ENCODE peak calls at places on chromosomes 5 and 9, in four cellular contexts. U is neural progenitor cell, B is neuronal stem cell, C is HepG2. R is an unnamed sample.

GRCh38 chr5:1330146-1330846 is 14.6 kb downstream of the CLPTM1L start:
- DNase-seq in U (no peak), B (no peak), C (no peak), R (no peak)

GRCh38 chr5:1291611-1292080 is 3.2 kb downstream of the TERT start:
- DNase-seq in U (no peak), B (no peak), C (no peak), R (no peak)

GRCh38 chr9:2015581-2016410 is 649 bp downstream of the SMARCA2 start:
- DNase-seq in U (peak; percentile 70), B (peak; percentile 50), C (peak; percentile 13), R (peak; percentile 79)

GRCh38 chr9:89837152-89837551 is 232.3 kb downstream of the GADD45G start:
- DNase-seq in U (no peak), B (no peak), C (no peak), R (no peak)

GRCh38 chr9:116944714-116945534 is 257.8 kb downstream of the TRIM32 start:
- DNase-seq in U (no peak), B (no peak), C (no peak), R (no peak)

GRCh38 chr9:15641301-15641700 is 88.5 kb downstream of the CCDC171 start:
- DNase-seq in U (no peak), B (no peak), C (no peak), R (peak; percentile 5)

GRCh38 chr5:75049581-75050274 is 2.6 kb downstream of the GCNT4 start:
- DNase-seq in U (peak; percentile 79), B (peak; percentile 46), C (peak; percentile 69), R (peak; percentile 72)

GRCh38 chr5:54547711-54548250 is 30.2 kb downstream of the SNX18 start:
- DNase-seq in U (no peak), B (no peak), C (peak; percentile 6), R (peak; percentile 76)

GRCh38 chr9:292915-293314 is 78.2 kb downstream of the DOCK8 start:
- DNase-seq in U (no peak), B (no peak), C (no peak), R (no peak)

GRCh38 chr5:144596517-144596916 is 425.8 kb downstream of the KCTD16 start:
- DNase-seq in U (no peak), B (no peak), C (no peak), R (no peak)

GRCh38 chr5:144598451-144599068 is 427.9 kb downstream of the KCTD16 start:
- DNase-seq in U (peak; percentile 2), B (no peak), C (no peak), R (no peak)

GRCh38 chr5:144594919-144595318 is 424.2 kb downstream of the KCTD16 start:
- DNase-seq in U (no peak), B (no peak), C (no peak), R (no peak)
- H3K4me1 ChIP-seq in U (peaks cover 8% of the 10 kb centered on the region), B (peaks cover 5% of the 10 kb centered on the region), C (no peaks in the 10 kb centered on the region), R (peaks cover 9% of the 10 kb centered on the region)

GRCh38 chr9:121206516-121207370 is 5.1 kb upstream of the RAB14 start:
- DNase-seq in U (no peak), B (no peak), C (no peak), R (no peak)
- H3K4me3 ChIP-seq in U (no peak overlapping the region), B (no peak overlapping the region), C (no peak overlapping the region), R (no peak overlapping the region)

GRCh38 chr9:6384732-6385131 is 28.3 kb upstream of the UHRF2 start:
- DNase-seq in U (no peak), B (no peak), C (no peak), R (no peak)

GRCh38 chr9:6382681-6383080 is 30.3 kb upstream of the UHRF2 start:
- DNase-seq in U (no peak), B (no peak), C (no peak), R (peak; percentile 61)

DNA sequence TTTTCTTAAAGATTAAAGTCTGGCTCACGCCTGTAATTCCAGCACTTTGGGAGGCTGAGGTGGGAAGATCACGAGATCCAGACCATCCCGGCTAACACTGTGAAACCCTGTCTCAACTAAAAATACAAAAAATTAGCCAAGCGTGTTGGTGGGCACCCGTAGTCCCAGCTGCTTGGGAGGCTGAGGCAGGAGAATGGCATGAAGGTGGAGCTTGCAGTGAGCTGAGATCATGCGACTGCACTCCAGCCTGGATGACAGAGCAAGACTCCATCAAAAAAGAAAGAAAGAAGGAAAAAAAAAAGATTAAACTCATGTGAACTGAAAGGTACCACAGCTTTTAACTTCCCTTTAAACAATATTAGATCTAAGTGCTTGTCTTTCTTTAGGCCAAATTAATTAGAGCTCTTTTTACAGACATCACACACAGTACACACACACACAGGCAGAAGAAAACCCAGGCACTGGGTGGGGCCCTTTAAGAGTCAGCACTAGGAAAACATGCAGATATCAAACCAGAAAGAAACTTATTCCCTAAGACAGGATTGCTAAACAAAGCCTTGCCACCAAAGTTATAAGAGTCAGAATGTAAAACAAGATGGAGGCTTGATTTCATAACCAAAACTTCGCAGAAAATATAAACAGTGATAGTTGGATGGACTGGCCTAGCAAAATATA is 29.3 kb upstream of the UHRF2 start:
- DNase-seq in U (no peak), B (no peak), C (no peak), R (peak; percentile 82)
- H3K9ac ChIP-seq in U (no peak overlapping the region), B (no peak overlapping the region), C (no peak overlapping the region), R (peak overlapping the region; percentile 82)

DNA sequence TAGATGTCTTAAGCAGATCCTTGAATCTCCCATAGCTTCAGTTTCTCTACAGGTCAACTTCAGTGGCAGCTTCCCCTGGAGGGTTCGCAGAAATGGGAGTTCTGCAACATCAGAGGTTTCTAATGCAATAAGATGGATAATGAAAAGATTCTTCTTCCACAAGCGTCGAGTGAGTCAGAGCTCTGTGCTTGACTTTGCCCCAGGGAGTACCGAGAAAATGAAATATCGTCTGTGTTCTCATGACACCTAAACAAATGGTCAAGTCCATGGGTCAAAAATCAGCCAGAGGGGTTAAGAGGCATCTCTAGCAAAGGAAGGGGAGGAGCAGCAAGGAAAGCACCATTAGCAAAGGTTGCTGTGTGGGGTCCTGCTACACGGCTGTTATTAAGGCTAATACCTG is 3.2 kb upstream of the ADRA1B start:
- DNase-seq in U (no peak), B (no peak), C (no peak), R (peak; percentile 93)
- H3K4me1 ChIP-seq in U (peaks cover 7% of the 10 kb centered on the region), B (peaks cover 8% of the 10 kb centered on the region), C (no peaks in the 10 kb centered on the region), R (peaks cover 81% of the 10 kb centered on the region)

DNA sequence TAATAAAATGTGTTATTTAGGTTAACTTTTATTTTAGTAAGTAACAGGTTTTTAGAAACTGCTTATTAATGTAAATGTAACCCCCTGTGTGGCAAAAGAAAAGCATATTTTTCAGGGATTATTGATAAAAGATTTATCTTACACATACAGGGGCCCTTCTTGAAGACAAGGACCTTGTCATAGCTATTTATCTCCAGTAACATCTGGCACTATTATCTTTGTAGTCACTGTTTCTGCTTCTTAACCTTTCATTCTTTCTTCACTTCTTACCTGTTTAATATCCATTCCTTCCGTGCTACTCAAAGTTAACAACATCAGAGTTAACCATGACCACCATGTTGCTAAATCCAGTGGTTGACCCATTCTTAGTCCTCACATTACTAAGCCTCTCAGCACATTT is 117.8 kb upstream of the VCAN start:
- DNase-seq in U (no peak), B (no peak), C (no peak), R (no peak)
- H3K4me3 ChIP-seq in U (no peak overlapping the region), B (no peak overlapping the region), C (no peak overlapping the region), R (no peak overlapping the region)

GRCh38 chr5:96250782-96251181 is 182.3 kb downstream of the PCSK1 start:
- DNase-seq in U (no peak), B (no peak), C (no peak), R (no peak)

GRCh38 chr5:96254980-96255681 is 177.9 kb downstream of the PCSK1 start:
- DNase-seq in U (no peak), B (no peak), C (no peak), R (peak; percentile 87)

GRCh38 chr5:96253140-96253539 is 179.9 kb downstream of the PCSK1 start:
- DNase-seq in U (no peak), B (no peak), C (no peak), R (no peak)

GRCh38 chr5:96256795-96257470 is 176.1 kb downstream of the PCSK1 start:
- DNase-seq in U (peak; percentile 39), B (no peak), C (no peak), R (peak; percentile 42)

GRCh38 chr5:96252596-96252995 is 180.5 kb downstream of the PCSK1 start:
- DNase-seq in U (no peak), B (no peak), C (no peak), R (no peak)
- H3K9ac ChIP-seq in U (no peak overlapping the region), B (no peak overlapping the region), C (no peak overlapping the region), R (no peak overlapping the region)

GRCh38 chr5:14149672-14150053 is 6.5 kb downstream of the TRIO start:
- DNase-seq in U (no peak), B (no peak), C (peak; percentile 79), R (no peak)
- H3K4me1 ChIP-seq in U (peaks cover 59% of the 10 kb centered on the region), B (peaks cover 43% of the 10 kb centered on the region), C (peaks cover 92% of the 10 kb centered on the region), R (peaks cover 68% of the 10 kb centered on the region)

GRCh38 chr5:158039441-158039840 is 180.5 kb upstream of the CLINT1 start:
- DNase-seq in U (no peak), B (no peak), C (no peak), R (no peak)
- H3K4me3 ChIP-seq in U (no peak overlapping the region), B (no peak overlapping the region), C (no peak overlapping the region), R (no peak overlapping the region)

GRCh38 chr5:132775439-132776076 is 1.5 kb downstream of the SEPTIN8 start:
- DNase-seq in U (peak; percentile 26), B (no peak), C (no peak), R (peak; percentile 66)
- H3K9ac ChIP-seq in U (no peak overlapping the region), B (no peak overlapping the region), C (peak overlapping the region; percentile 84), R (peak overlapping the region; percentile 81)

R was measured in adipocyte.